ENCODE peak calls at places on chromosomes 13 and 19, in seven cellular contexts. One of them, this sample, is unnamed.

GRCh38 chr19:11130824-11131455 is 24.6 kb downstream of the SPC24 start:
- DNase-seq in hepatocyte: peak
- DNase-seq in GM23248: peak
- DNase-seq in neural progenitor cell: peak
- DNase-seq in PC-3: peak
- DNase-seq in OCI-LY7: peak
- DNase-seq in SK-N-SH: peak
- DNase-seq in this sample: peak

GRCh38 chr13:20197361-20197834 is 4.7 kb upstream of the GJB2 start:
- DNase-seq in neural progenitor cell: peak
- DNase-seq in OCI-LY7: peak
- DNase-seq in SK-N-SH: peak
- DNase-seq in PC-3: peak
- DNase-seq in GM23248: peak
- DNase-seq in hepatocyte: peak
- DNase-seq in this sample: peak

GRCh38 chr13:79273045-79273444 is 133.0 kb downstream of the RBM26 start:
- DNase-seq in PC-3: no peak
- DNase-seq in hepatocyte: no peak
- DNase-seq in OCI-LY7: no peak
- DNase-seq in neural progenitor cell: no peak
- DNase-seq in SK-N-SH: no peak
- DNase-seq in GM23248: no peak
- DNase-seq in this sample: no peak

GRCh38 chr13:98576963-98577822 is at the start of gene STK24:
- DNase-seq in neural progenitor cell: peak
- DNase-seq in GM23248: peak
- DNase-seq in SK-N-SH: peak
- DNase-seq in hepatocyte: peak
- DNase-seq in PC-3: peak
- DNase-seq in OCI-LY7: peak
- DNase-seq in this sample: peak

GRCh38 chr13:76350399-76350798 is 535.8 kb downstream of the KCTD12 start:
- DNase-seq in neural progenitor cell: no peak
- DNase-seq in GM23248: no peak
- DNase-seq in hepatocyte: peak
- DNase-seq in SK-N-SH: no peak
- DNase-seq in OCI-LY7: no peak
- DNase-seq in PC-3: no peak
- DNase-seq in this sample: no peak

GRCh38 chr13:99374994-99375805 is 68.0 kb upstream of the GPR183 start:
- DNase-seq in SK-N-SH: no peak
- DNase-seq in OCI-LY7: peak
- DNase-seq in PC-3: no peak
- DNase-seq in neural progenitor cell: no peak
- DNase-seq in GM23248: no peak
- DNase-seq in hepatocyte: no peak
- DNase-seq in this sample: no peak

GRCh38 chr19:14837391-14837790 is 2.4 kb upstream of the OR7A5 start:
- DNase-seq in PC-3: no peak
- DNase-seq in SK-N-SH: no peak
- DNase-seq in neural progenitor cell: no peak
- DNase-seq in GM23248: no peak
- DNase-seq in hepatocyte: no peak
- DNase-seq in OCI-LY7: no peak
- DNase-seq in this sample: peak

GRCh38 chr13:72849571-72849970 is 67.6 kb downstream of the PIBF1 start:
- DNase-seq in OCI-LY7: no peak
- DNase-seq in PC-3: no peak
- DNase-seq in hepatocyte: no peak
- DNase-seq in SK-N-SH: no peak
- DNase-seq in GM23248: peak
- DNase-seq in neural progenitor cell: no peak
- DNase-seq in this sample: no peak

GRCh38 chr19:46369817-46370216 is 22.9 kb downstream of the PPP5C start:
- DNase-seq in SK-N-SH: no peak
- DNase-seq in neural progenitor cell: no peak
- DNase-seq in PC-3: peak
- DNase-seq in OCI-LY7: no peak
- DNase-seq in GM23248: no peak
- DNase-seq in hepatocyte: no peak
- DNase-seq in this sample: no peak

GRCh38 chr13:32660227-32660626 is 74.0 kb downstream of the PDS5B start:
- DNase-seq in neural progenitor cell: no peak
- DNase-seq in PC-3: no peak
- DNase-seq in hepatocyte: peak
- DNase-seq in SK-N-SH: no peak
- DNase-seq in GM23248: no peak
- DNase-seq in OCI-LY7: no peak
- DNase-seq in this sample: no peak

GRCh38 chr13:48749144-48749543 is 95.4 kb downstream of the CYSLTR2 start:
- DNase-seq in OCI-LY7: no peak
- DNase-seq in hepatocyte: peak
- DNase-seq in SK-N-SH: no peak
- DNase-seq in GM23248: peak
- DNase-seq in PC-3: peak
- DNase-seq in neural progenitor cell: no peak
- DNase-seq in this sample: no peak

GRCh38 chr19:56348289-56348877 is 33.7 kb upstream of the ZSCAN5A start:
- DNase-seq in SK-N-SH: peak
- DNase-seq in neural progenitor cell: peak
- DNase-seq in OCI-LY7: peak
- DNase-seq in PC-3: peak
- DNase-seq in hepatocyte: no peak
- DNase-seq in GM23248: peak
- DNase-seq in this sample: peak

GRCh38 chr19:309206-309565 is 18.0 kb upstream of the PLPP2 start:
- DNase-seq in GM23248: no peak
- DNase-seq in OCI-LY7: no peak
- DNase-seq in PC-3: no peak
- DNase-seq in hepatocyte: no peak
- DNase-seq in SK-N-SH: peak
- DNase-seq in neural progenitor cell: no peak
- DNase-seq in this sample: no peak

GRCh38 chr13:54387607-54388006 is 1359.0 kb downstream of the OLFM4 start:
- DNase-seq in OCI-LY7: no peak
- DNase-seq in neural progenitor cell: no peak
- DNase-seq in PC-3: no peak
- DNase-seq in hepatocyte: no peak
- DNase-seq in GM23248: no peak
- DNase-seq in SK-N-SH: no peak
- DNase-seq in this sample: peak

GRCh38 chr19:38538793-38539528 is 78.8 kb downstream of the MAP4K1 start:
- DNase-seq in hepatocyte: no peak
- DNase-seq in PC-3: no peak
- DNase-seq in neural progenitor cell: no peak
- DNase-seq in SK-N-SH: no peak
- DNase-seq in GM23248: no peak
- DNase-seq in OCI-LY7: peak
- DNase-seq in this sample: no peak

GRCh38 chr13:56659041-56659471 is 481.7 kb upstream of the PRR20A start:
- DNase-seq in PC-3: no peak
- DNase-seq in SK-N-SH: no peak
- DNase-seq in neural progenitor cell: no peak
- DNase-seq in hepatocyte: no peak
- DNase-seq in GM23248: no peak
- DNase-seq in OCI-LY7: no peak
- DNase-seq in this sample: no peak

GRCh38 chr13:44236370-44236769 is 137.3 kb upstream of the SERP2 start:
- DNase-seq in GM23248: peak
- DNase-seq in OCI-LY7: no peak
- DNase-seq in neural progenitor cell: no peak
- DNase-seq in hepatocyte: no peak
- DNase-seq in SK-N-SH: no peak
- DNase-seq in PC-3: no peak
- DNase-seq in this sample: no peak

GRCh38 chr13:100443998-100444328 is 144.6 kb downstream of the GGACT start:
- DNase-seq in OCI-LY7: no peak
- DNase-seq in hepatocyte: no peak
- DNase-seq in GM23248: peak
- DNase-seq in PC-3: no peak
- DNase-seq in SK-N-SH: no peak
- DNase-seq in neural progenitor cell: no peak
- DNase-seq in this sample: no peak

GRCh38 chr13:82713681-82714405 is 1168.4 kb downstream of the SLITRK1 start:
- DNase-seq in PC-3: peak
- DNase-seq in neural progenitor cell: no peak
- DNase-seq in GM23248: peak
- DNase-seq in SK-N-SH: no peak
- DNase-seq in OCI-LY7: no peak
- DNase-seq in hepatocyte: no peak
- DNase-seq in this sample: no peak

GRCh38 chr19:45071969-45072790 is 4.1 kb downstream of the ZNF296 start:
- DNase-seq in SK-N-SH: no peak
- DNase-seq in neural progenitor cell: no peak
- DNase-seq in PC-3: no peak
- DNase-seq in GM23248: no peak
- DNase-seq in OCI-LY7: peak
- DNase-seq in hepatocyte: no peak
- DNase-seq in this sample: no peak

GRCh38 chr19:50677636-50678035 is 28.4 kb downstream of the C19orf81 start:
- DNase-seq in hepatocyte: no peak
- DNase-seq in SK-N-SH: no peak
- DNase-seq in neural progenitor cell: no peak
- DNase-seq in OCI-LY7: no peak
- DNase-seq in PC-3: no peak
- DNase-seq in GM23248: no peak
- DNase-seq in this sample: peak

GRCh38 chr19:30207357-30207756 is 164.8 kb upstream of the ZNF536 start:
- DNase-seq in PC-3: no peak
- DNase-seq in SK-N-SH: no peak
- DNase-seq in GM23248: no peak
- DNase-seq in neural progenitor cell: no peak
- DNase-seq in OCI-LY7: no peak
- DNase-seq in hepatocyte: no peak
- DNase-seq in this sample: no peak

GRCh38 chr19:12200020-12200419 is 37.1 kb downstream of the ZNF136 start:
- DNase-seq in OCI-LY7: no peak
- DNase-seq in PC-3: no peak
- DNase-seq in hepatocyte: no peak
- DNase-seq in SK-N-SH: no peak
- DNase-seq in GM23248: no peak
- DNase-seq in neural progenitor cell: no peak
- DNase-seq in this sample: no peak

GRCh38 chr19:12198136-12198535 is 35.2 kb downstream of the ZNF136 start:
- DNase-seq in PC-3: no peak
- DNase-seq in hepatocyte: no peak
- DNase-seq in neural progenitor cell: no peak
- DNase-seq in OCI-LY7: no peak
- DNase-seq in GM23248: no peak
- DNase-seq in SK-N-SH: no peak
- DNase-seq in this sample: no peak

GRCh38 chr19:12195501-12195860 is 32.6 kb downstream of the ZNF136 start:
- DNase-seq in PC-3: no peak
- DNase-seq in OCI-LY7: no peak
- DNase-seq in neural progenitor cell: no peak
- DNase-seq in SK-N-SH: no peak
- DNase-seq in hepatocyte: no peak
- DNase-seq in GM23248: peak
- DNase-seq in this sample: peak

DNA sequence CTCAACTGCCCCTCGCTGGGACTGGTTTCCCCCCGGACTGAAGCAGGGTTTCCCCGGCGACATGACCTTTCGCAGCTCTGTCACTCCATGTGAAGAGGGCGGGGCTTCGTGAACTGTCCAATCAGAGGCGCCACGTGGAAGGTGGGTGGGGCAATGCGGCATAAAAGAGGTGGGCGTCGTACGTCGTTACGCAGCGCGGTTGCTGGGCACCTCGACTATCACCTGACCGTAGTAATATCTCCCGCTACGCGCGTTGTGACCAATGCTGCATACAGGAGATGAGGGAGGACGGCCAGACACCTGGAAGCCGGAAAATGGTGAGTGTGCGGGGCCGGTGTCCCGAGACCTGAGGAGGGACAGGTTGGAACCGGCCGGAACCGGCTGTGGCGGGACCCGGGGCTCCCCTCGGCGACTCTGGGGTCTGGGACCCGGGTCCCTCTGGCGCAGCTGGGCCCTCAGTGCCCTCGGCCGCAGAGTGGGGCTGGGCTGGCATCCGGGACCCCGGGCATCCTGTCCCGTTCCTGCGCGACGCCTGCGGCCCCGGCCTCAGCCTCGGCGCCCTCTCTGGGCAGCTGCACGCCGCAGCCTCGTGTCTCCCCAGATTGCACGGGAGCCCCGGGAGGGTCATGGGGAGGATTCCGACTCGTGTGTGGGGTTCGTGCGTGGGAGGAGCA is 32.1 kb downstream of the ZNF136 start:
- DNase-seq in GM23248: peak
- DNase-seq in PC-3: no peak
- DNase-seq in neural progenitor cell: no peak
- DNase-seq in OCI-LY7: no peak
- DNase-seq in hepatocyte: no peak
- DNase-seq in SK-N-SH: peak
- DNase-seq in this sample: peak
- TF ChIP-seq EZH2phosphoT487 in GM23248: no peak
- TF ChIP-seq EZH2phosphoT487 in PC-3: no peak
- TF ChIP-seq EZH2phosphoT487 in neural progenitor cell: no peak
- TF ChIP-seq EZH2phosphoT487 in OCI-LY7: no peak
- TF ChIP-seq EZH2phosphoT487 in hepatocyte: no peak
- TF ChIP-seq EZH2phosphoT487 in SK-N-SH: no peak
- TF ChIP-seq EZH2phosphoT487 in this sample: no peak

DNA sequence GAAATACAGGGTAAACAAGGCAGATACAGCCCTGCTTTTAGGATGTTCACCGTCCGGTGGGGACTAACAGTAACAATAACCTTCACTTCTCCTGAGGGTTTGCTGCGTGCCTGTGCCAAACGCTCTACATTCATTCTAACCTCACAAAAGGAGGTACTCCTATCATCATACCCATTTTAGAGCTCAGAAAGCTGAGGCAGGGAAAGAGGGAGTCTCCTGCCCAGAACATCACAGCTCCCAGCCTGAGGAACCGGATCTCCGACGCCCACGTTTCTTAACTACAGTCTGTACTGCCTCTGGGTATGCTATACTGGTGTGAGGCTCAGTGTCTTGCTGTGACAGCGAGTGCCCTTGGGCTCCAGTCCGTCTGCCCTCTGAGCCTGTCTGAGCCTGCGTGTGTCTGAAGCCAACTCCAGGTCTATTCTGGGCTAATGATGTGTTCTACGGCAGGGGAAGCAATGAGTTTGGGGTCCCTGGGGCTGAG is 5.1 kb downstream of the LIPE start:
- DNase-seq in PC-3: no peak
- DNase-seq in SK-N-SH: no peak
- DNase-seq in hepatocyte: no peak
- DNase-seq in GM23248: no peak
- DNase-seq in OCI-LY7: peak
- DNase-seq in neural progenitor cell: no peak
- DNase-seq in this sample: no peak
- TF ChIP-seq EZH2phosphoT487 in PC-3: no peak
- TF ChIP-seq EZH2phosphoT487 in SK-N-SH: no peak
- TF ChIP-seq EZH2phosphoT487 in hepatocyte: no peak
- TF ChIP-seq EZH2phosphoT487 in GM23248: no peak
- TF ChIP-seq EZH2phosphoT487 in OCI-LY7: no peak
- TF ChIP-seq EZH2phosphoT487 in neural progenitor cell: no peak
- TF ChIP-seq EZH2phosphoT487 in this sample: no peak

GRCh38 chr13:103168901-103169508 is 102.8 kb upstream of the SLC10A2 start:
- DNase-seq in OCI-LY7: no peak
- DNase-seq in hepatocyte: no peak
- DNase-seq in GM23248: no peak
- DNase-seq in SK-N-SH: no peak
- DNase-seq in PC-3: no peak
- DNase-seq in neural progenitor cell: no peak
- DNase-seq in this sample: no peak
- TF ChIP-seq EZH2phosphoT487 in OCI-LY7: no peak
- TF ChIP-seq EZH2phosphoT487 in hepatocyte: no peak
- TF ChIP-seq EZH2phosphoT487 in GM23248: no peak
- TF ChIP-seq EZH2phosphoT487 in SK-N-SH: no peak
- TF ChIP-seq EZH2phosphoT487 in PC-3: no peak
- TF ChIP-seq EZH2phosphoT487 in neural progenitor cell: no peak
- TF ChIP-seq EZH2phosphoT487 in this sample: no peak

GRCh38 chr19:16061943-16062342 is 14.4 kb upstream of the TPM4 start:
- DNase-seq in neural progenitor cell: no peak
- DNase-seq in GM23248: no peak
- DNase-seq in OCI-LY7: no peak
- DNase-seq in SK-N-SH: no peak
- DNase-seq in PC-3: no peak
- DNase-seq in hepatocyte: no peak
- DNase-seq in this sample: no peak
- TF ChIP-seq EZH2phosphoT487 in neural progenitor cell: no peak
- TF ChIP-seq EZH2phosphoT487 in GM23248: no peak
- TF ChIP-seq EZH2phosphoT487 in OCI-LY7: no peak
- TF ChIP-seq EZH2phosphoT487 in SK-N-SH: no peak
- TF ChIP-seq EZH2phosphoT487 in PC-3: no peak
- TF ChIP-seq EZH2phosphoT487 in hepatocyte: no peak
- TF ChIP-seq EZH2phosphoT487 in this sample: no peak